ENCODE peak calls at places on chromosomes 11 and 22, in six cellular contexts. X is lower leg skin, K is adrenal gland, D is GM12878, A is transverse colon, U is right lobe of liver. S is an unnamed sample.

GRCh38 chr11:102120006-102120405 is 9.8 kb downstream of the YAP1 start:
- DNase-seq in X (no peak), K (no peak), D (no peak), A (no peak), U (no peak), S (no peak)

GRCh38 chr22:21865041-21865440 is 2.4 kb downstream of the MAPK1 start:
- DNase-seq in X (no peak), K (peak; percentile 86), D (no peak), A (no peak), U (no peak), S (peak; percentile 54)

GRCh38 chr11:75814686-75815344 is at the start of gene UVRAG:
- DNase-seq in X (peak; percentile 100), K (peak; percentile 100), D (peak; percentile 100), A (peak; percentile 99), U (peak; percentile 97), S (peak; percentile 99)

GRCh38 chr11:109425554-109425953 is 3.6 kb downstream of the C11orf87 start:
- DNase-seq in X (no peak), K (no peak), D (no peak), A (no peak), U (no peak), S (no peak)

GRCh38 chr11:71428861-71429435 is 19.2 kb downstream of the DHCR7 start:
- DNase-seq in X (no peak), K (peak; percentile 66), D (no peak), A (no peak), U (peak; percentile 61), S (no peak)

GRCh38 chr11:127564803-127565202 is 564.2 kb upstream of the KIRREL3 start:
- DNase-seq in X (no peak), K (no peak), D (no peak), A (no peak), U (no peak), S (no peak)

GRCh38 chr11:91133361-91133760 is 910.5 kb upstream of the CHORDC1 start:
- DNase-seq in X (no peak), K (no peak), D (no peak), A (no peak), U (no peak), S (no peak)

GRCh38 chr22:49574861-49575702 is 252.6 kb downstream of the BRD1 start:
- DNase-seq in X (no peak), K (no peak), D (no peak), A (peak; percentile 2), U (peak; percentile 25), S (no peak)

GRCh38 chr11:59800390-59801037 is 10.1 kb downstream of the MRPL16 start:
- DNase-seq in X (no peak), K (no peak), D (no peak), A (peak; percentile 31), U (no peak), S (no peak)

GRCh38 chr11:84922212-84922805 is 704.8 kb downstream of the DLG2 start:
- DNase-seq in X (no peak), K (no peak), D (no peak), A (no peak), U (no peak), S (no peak)

GRCh38 chr11:33936745-33937612 is 45.1 kb upstream of the LMO2 start:
- DNase-seq in X (peak; percentile 92), K (peak; percentile 83), D (no peak), A (peak; percentile 22), U (peak; percentile 60), S (peak; percentile 46)

GRCh38 chr11:59207988-59208432 is 4.7 kb downstream of the MPEG1 start:
- DNase-seq in X (no peak), K (peak; percentile 42), D (peak; percentile 89), A (no peak), U (peak; percentile 46), S (peak; percentile 43)

GRCh38 chr11:88421530-88421929 is 84.0 kb upstream of the CTSC start:
- DNase-seq in X (no peak), K (peak; percentile 29), D (peak; percentile 31), A (no peak), U (no peak), S (no peak)

GRCh38 chr11:92048415-92048814 is 176.2 kb upstream of the FAT3 start:
- DNase-seq in X (no peak), K (no peak), D (no peak), A (no peak), U (no peak), S (peak; percentile 5)

GRCh38 chr11:125941606-125942275 is 4.1 kb upstream of the VSIG10L2 start:
- DNase-seq in X (peak; percentile 88), K (no peak), D (no peak), A (peak; percentile 69), U (peak; percentile 69), S (peak; percentile 69)

GRCh38 chr11:20110908-20111669 is 49.2 kb downstream of the DBX1 start:
- DNase-seq in X (no peak), K (peak; percentile 30), D (peak; percentile 8), A (peak; percentile 55), U (no peak), S (peak; percentile 69)

GRCh38 chr11:128948583-128948982 is 5.9 kb upstream of the TP53AIP1 start:
- DNase-seq in X (no peak), K (no peak), D (no peak), A (no peak), U (no peak), S (no peak)

GRCh38 chr22:49810363-49811013 is 17.2 kb downstream of the BRD1 start:
- DNase-seq in X (no peak), K (no peak), D (no peak), A (no peak), U (no peak), S (no peak)

GRCh38 chr11:95156916-95157568 is 67.4 kb downstream of the ENDOD1 start:
- DNase-seq in X (no peak), K (no peak), D (no peak), A (no peak), U (no peak), S (no peak)

GRCh38 chr11:33674035-33674814 is 26.4 kb downstream of the C11orf91 start:
- DNase-seq in X (no peak), K (no peak), D (no peak), A (no peak), U (no peak), S (no peak)

GRCh38 chr11:88178211-88178610 is 3.0 kb upstream of the RAB38 start:
- DNase-seq in X (no peak), K (no peak), D (no peak), A (no peak), U (no peak), S (no peak)

GRCh38 chr11:69437001-69437875 is 44.2 kb upstream of the LINC01488 start:
- DNase-seq in X (no peak), K (no peak), D (no peak), A (no peak), U (peak; percentile 49), S (no peak)
- TF ChIP-seq POLR2A in X (no peak), K (no peak), D (no peak), A (no peak), U (no peak), S (no peak)

DNA sequence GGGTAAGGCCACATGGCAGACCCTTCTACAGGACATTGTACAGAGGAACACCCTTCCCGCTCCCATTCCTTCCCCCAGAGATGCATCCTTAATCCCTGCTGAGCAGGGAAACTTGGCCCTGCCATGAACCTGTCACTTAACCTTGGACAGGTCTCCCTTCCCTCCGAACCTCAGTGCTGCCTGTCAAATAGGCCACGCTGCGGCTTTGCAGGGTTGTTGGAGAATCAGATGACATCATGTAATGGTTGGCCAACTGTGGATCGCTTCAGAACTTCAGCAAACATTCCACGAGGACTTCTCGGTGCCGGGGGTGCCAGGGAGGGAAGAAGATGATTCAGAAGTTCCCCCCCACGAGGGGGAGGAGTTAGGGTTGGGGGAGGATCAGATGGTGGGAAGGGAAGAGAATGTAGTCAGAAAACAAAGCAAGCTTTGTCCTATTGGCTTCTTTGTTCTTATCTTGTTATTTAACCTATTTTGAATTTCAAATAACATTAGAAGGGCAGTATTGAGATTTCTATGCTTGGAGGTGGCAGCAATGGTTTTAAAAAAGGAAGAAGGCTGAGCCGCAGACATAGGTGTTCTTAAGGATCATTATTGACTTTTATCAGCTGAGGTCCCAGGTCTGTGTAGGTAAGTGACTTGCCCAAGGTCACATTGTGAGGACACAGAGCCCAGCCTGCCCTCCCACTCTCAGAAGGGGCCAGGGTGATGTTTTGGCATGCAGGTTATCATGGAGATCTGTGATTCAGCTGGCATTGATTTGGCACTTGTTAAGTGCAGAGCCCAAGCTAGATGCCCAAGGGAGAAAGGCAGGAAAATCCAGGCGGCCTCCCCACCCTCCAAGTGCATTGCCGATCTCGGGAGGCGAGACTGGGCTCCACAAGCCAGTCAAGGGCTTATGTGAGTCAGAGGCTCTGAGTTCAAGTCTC is 3.1 kb downstream of the CDC42EP1 start:
- DNase-seq in X (peak; percentile 95), K (peak; percentile 95), D (no peak), A (peak; percentile 77), U (peak; percentile 80), S (peak; percentile 92)
- TF ChIP-seq POLR2A in X (no peak), K (peak; percentile 10), D (no peak), A (no peak), U (peak; percentile 44), S (peak; percentile 10)

GRCh38 chr11:47980093-47980906 is at the start of gene PTPRJ:
- DNase-seq in X (peak; percentile 88), K (peak; percentile 26), D (no peak), A (peak; percentile 63), U (peak; percentile 82), S (peak; percentile 61)
- TF ChIP-seq POLR2A in X (no peak), K (no peak), D (no peak), A (no peak), U (peak; percentile 71), S (peak; percentile 17)

GRCh38 chr22:41305646-41306045 is 4.3 kb downstream of the ZC3H7B start:
- DNase-seq in X (no peak), K (peak; percentile 92), D (no peak), A (no peak), U (peak; percentile 42), S (no peak)

GRCh38 chr22:41302016-41302767 is 867 bp downstream of the ZC3H7B start:
- DNase-seq in X (no peak), K (no peak), D (no peak), A (no peak), U (peak; percentile 26), S (peak; percentile 15)

GRCh38 chr22:41300661-41301060 is 664 bp upstream of the ZC3H7B start:
- DNase-seq in X (no peak), K (no peak), D (no peak), A (no peak), U (no peak), S (no peak)

GRCh38 chr22:41296826-41297667 is 4.3 kb upstream of the ZC3H7B start:
- DNase-seq in X (no peak), K (no peak), D (no peak), A (no peak), U (no peak), S (no peak)

DNA sequence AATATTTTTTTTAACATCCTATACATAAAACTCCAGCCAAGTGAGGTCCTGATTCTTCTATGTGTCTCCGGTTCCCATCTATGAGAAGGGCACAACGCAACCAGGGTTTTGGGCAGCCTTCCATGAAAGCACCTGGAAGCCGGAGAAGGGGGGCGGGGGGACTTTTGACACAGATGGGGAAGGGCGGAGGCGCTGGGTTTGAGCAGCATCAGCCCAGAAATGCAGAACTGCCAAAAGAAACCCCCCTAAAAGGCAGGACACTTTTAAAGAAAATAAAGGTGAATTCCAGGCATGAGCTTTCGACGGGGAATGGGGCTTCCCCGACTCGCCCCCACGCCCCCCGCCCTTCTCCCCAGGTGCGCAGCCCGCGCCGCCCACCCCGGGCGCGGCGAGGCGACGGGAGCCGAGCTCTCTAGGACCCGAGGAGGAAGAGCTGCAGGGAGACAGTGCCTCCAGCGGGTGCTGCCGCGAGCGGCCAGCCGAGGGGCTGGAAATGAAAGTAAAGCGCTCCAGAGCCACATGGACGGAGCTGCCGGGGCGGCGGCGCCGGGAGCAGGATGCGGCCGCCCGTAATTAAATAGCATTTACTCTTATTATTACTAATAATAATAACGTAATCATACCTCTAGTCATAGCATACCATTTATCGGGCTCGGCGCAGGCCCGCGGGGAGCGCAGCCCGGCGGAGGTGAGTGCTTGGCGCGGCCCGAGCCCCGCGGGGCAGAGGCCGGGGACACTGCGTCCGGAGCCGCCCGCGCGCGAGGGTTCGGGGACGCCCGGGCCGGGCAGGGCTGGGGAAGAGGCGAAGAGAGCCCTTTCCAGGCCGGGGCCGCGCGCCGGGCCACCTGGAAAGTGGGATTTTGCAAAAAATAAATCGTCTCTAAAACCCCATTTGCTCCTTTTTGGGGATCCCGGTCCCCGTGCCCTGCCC is at the start of gene ZC3H7B:
- DNase-seq in X (peak; percentile 94), K (peak; percentile 80), D (peak; percentile 28), A (peak; percentile 87), U (peak; percentile 86), S (peak; percentile 82)
- TF ChIP-seq POLR2A in X (no peak), K (no peak), D (peak; percentile 84), A (peak; percentile 62), U (peak; percentile 86), S (peak; percentile 82)

S was measured in body of pancreas.